ENCODE peak calls at places on chromosomes 13 and 19, in six cellular contexts. T, P, G, C, W and K are unnamed samples. For H3K36me3 and H3K27me3, the result is how much of the 10 kb centered on the place peaks cover.

GRCh38 chr19:44905437-44906160 is at the start of gene APOE:
- DNase-seq in T (no peak), P (no peak), W (peak), C (no peak), G (peak), K (no peak)

GRCh38 chr19:53553159-53553558 is 15.2 kb downstream of the ZNF331 start:
- DNase-seq in G (no peak), C (no peak), T (no peak), P (no peak), W (no peak), K (no peak)

GRCh38 chr13:79626924-79627323 is 146.0 kb downstream of the NDFIP2 start:
- DNase-seq in C (no peak), W (no peak), T (no peak), G (no peak), P (no peak), K (no peak)

GRCh38 chr19:10546817-10547216 is 3.1 kb downstream of the ATG4D start:
- DNase-seq in T (no peak), P (no peak), W (no peak), C (no peak), G (no peak), K (no peak)

GRCh38 chr13:25171170-25171516 is 945 bp downstream of the AMER2 start:
- DNase-seq in G (no peak), W (no peak), T (no peak), P (no peak), C (no peak), K (no peak)

GRCh38 chr19:44689290-44690130 is 9.4 kb upstream of the CEACAM16 start:
- DNase-seq in C (no peak), P (peak), G (peak), T (peak), W (peak), K (no peak)

GRCh38 chr13:108594153-108594552 is 35.3 kb upstream of the MYO16 start:
- DNase-seq in P (no peak), C (no peak), G (peak), T (no peak), W (peak), K (no peak)

GRCh38 chr13:51449018-51449417 is 3.8 kb downstream of the INTS6 start:
- DNase-seq in G (no peak), T (no peak), W (no peak), C (no peak), P (no peak), K (no peak)

GRCh38 chr13:49497272-49497671 is 1.5 kb downstream of the PHF11 start:
- DNase-seq in G (no peak), P (no peak), W (no peak), T (no peak), C (no peak), K (no peak)

GRCh38 chr13:72146816-72147215 is 279.8 kb upstream of the DACH1 start:
- DNase-seq in P (no peak), C (no peak), W (no peak), G (no peak), T (no peak), K (no peak)

GRCh38 chr19:29715695-29716581 is 877 bp upstream of the C19orf12 start:
- DNase-seq in T (no peak), W (no peak), P (no peak), C (no peak), G (no peak), K (no peak)

GRCh38 chr13:47033216-47033615 is 136.4 kb upstream of the HTR2A start:
- DNase-seq in G (no peak), W (no peak), T (no peak), P (no peak), C (no peak), K (no peak)

GRCh38 chr19:1270168-1270853 is 1.2 kb downstream of the CIRBP start:
- DNase-seq in P (no peak), G (no peak), T (peak), W (no peak), C (no peak), K (no peak)

GRCh38 chr19:16764793-16765433 is 45.3 kb downstream of the NWD1 start:
- DNase-seq in G (no peak), W (no peak), C (no peak), T (no peak), P (no peak), K (no peak)

GRCh38 chr19:49718511-49718910 is 27.6 kb downstream of the CPT1C start:
- DNase-seq in W (no peak), P (no peak), G (no peak), T (no peak), C (no peak), K (no peak)

GRCh38 chr13:31223640-31224039 is 23.9 kb downstream of the B3GLCT start:
- DNase-seq in T (no peak), C (no peak), G (no peak), P (no peak), W (no peak), K (no peak)

GRCh38 chr13:41825691-41826090 is 135.2 kb downstream of the VWA8 start:
- DNase-seq in T (no peak), G (no peak), W (no peak), P (no peak), C (no peak), K (no peak)

GRCh38 chr19:53900191-53900860 is 8.8 kb upstream of the CACNG7 start:
- DNase-seq in T (no peak), W (no peak), G (no peak), C (no peak), P (no peak), K (no peak)

GRCh38 chr19:1406496-1406817 is 929 bp upstream of the DAZAP1 start:
- DNase-seq in C (no peak), G (no peak), T (no peak), P (peak), W (no peak), K (no peak)

GRCh38 chr19:19866599-19867248 is 1.0 kb downstream of the ZNF253 start:
- DNase-seq in G (peak), T (no peak), C (no peak), P (peak), W (peak), K (no peak)

GRCh38 chr19:30069535-30070197 is 127.6 kb downstream of the URI1 start:
- DNase-seq in C (no peak), T (no peak), G (no peak), W (peak), P (no peak), K (peak)

GRCh38 chr13:110312669-110313031 is 5.6 kb downstream of the COL4A2 start:
- DNase-seq in G (no peak), W (no peak), C (peak), P (no peak), T (no peak), K (no peak)

GRCh38 chr13:26679945-26680516 is 80.6 kb downstream of the GPR12 start:
- DNase-seq in G (peak), C (no peak), W (peak), P (no peak), T (no peak), K (no peak)

GRCh38 chr13:75685239-75685697 is 49.1 kb downstream of the LMO7 start:
- DNase-seq in W (no peak), P (no peak), G (peak), C (peak), T (no peak), K (no peak)

GRCh38 chr19:8109890-8110662 is 39.3 kb downstream of the FBN3 start:
- DNase-seq in P (no peak), C (no peak), T (no peak), G (no peak), W (no peak), K (no peak)

GRCh38 chr13:37681295-37682032 is 82.9 kb upstream of the POSTN start:
- DNase-seq in C (peak), G (no peak), P (no peak), T (no peak), W (no peak), K (no peak)

GRCh38 chr13:23432589-23432988 is 913 bp downstream of the SACS start:
- DNase-seq in P (no peak), G (peak), C (no peak), T (no peak), W (no peak), K (no peak)

GRCh38 chr19:1009976-1010538 is 9.8 kb downstream of the GRIN3B start:
- DNase-seq in C (no peak), P (peak), T (no peak), W (no peak), G (no peak), K (no peak)

GRCh38 chr19:18443406-18443805 is 5.5 kb upstream of the ISYNA1 start:
- DNase-seq in W (no peak), G (no peak), T (no peak), C (no peak), P (no peak), K (no peak)
- H3K36me3 ChIP-seq in W (under half), G (under half), T (under half), C (under half), P (under half), K (under half)

DNA sequence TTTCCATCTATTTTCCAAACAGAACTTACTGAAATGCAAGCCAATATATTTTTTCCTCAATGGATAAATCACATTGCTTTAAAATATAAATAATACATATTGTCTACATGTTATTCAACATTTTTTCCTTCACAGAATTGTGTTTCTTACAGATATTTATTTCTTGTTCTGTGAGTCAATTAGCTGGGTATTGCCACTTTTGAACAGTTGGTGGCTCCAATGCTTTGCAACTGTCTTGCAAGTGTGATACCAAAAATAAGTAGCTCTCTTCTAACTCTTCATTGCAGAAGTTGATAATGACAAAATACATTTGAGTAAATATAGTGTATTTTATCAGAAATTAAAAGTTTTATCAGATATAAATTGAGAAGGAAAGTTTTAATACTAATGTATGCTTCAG is 17.1 kb upstream of the GPC5 start:
- DNase-seq in C (no peak), G (peak), P (no peak), T (no peak), W (peak), K (no peak)
- TF ChIP-seq CTCF in C (peak), G (peak), P (no peak), T (no peak), W (peak), K (no peak)

DNA sequence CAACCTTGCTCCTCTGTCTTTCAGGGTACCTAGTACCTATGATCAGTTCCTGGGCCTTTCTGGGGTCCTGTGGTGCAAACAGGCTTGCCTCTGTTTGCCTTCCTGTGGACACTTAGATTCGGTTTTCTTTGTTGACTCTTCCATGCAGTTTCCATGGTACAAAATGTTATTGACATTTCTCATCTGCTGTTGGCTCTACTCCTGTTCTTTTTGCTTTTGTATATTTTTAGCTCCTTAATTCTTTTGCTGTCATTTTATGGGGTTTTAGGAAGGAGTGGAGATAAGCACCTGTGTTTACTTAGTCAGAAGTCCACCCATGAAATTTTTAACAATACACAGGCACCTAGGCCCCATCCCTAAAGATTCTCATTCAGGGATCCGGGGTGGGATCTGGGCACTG is 20.5 kb upstream of the CNMD start:
- DNase-seq in G (no peak), T (no peak), W (no peak), C (no peak), P (no peak), K (no peak)
- H3K27me3 ChIP-seq in G (under half), T (under half), W (under half), C (under half), P (under half), K (under half)

GRCh38 chr19:2734589-2735288 is 5.1 kb downstream of the SLC39A3 start:
- DNase-seq in G (no peak), W (no peak), C (no peak), T (no peak), P (no peak), K (no peak)

GRCh38 chr19:2733930-2734588 is 5.8 kb downstream of the SLC39A3 start:
- DNase-seq in W (no peak), G (no peak), C (no peak), P (no peak), T (no peak), K (no peak)

GRCh38 chr19:2732883-2733282 is 6.9 kb downstream of the SLC39A3 start:
- DNase-seq in T (peak), P (no peak), W (no peak), G (no peak), C (no peak), K (no peak)

GRCh38 chr19:2736550-2737190 is 3.1 kb downstream of the SLC39A3 start:
- DNase-seq in P (no peak), W (no peak), T (no peak), C (no peak), G (no peak), K (no peak)

DNA sequence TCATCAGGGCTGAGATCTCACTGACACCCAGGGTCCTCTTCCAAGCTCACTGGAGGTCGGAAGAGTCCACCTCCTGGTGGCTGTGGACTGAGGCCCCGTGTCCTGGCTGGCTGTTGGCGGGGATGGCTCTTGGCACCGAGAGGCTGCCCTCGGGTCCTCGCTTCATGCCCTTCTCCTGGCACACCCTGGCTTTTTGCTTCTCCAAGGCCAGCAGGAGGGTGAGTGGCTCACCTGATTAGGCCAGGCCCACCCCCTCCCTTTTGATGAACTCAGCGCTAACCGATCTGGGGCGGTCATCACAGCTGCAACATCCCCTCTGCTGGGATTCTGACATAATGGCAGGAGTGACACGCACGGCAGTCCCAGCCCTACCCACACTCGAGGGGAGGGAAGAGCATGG is 4.4 kb downstream of the SLC39A3 start:
- DNase-seq in P (no peak), C (no peak), G (no peak), W (no peak), T (no peak), K (no peak)
- H3K36me3 ChIP-seq in P (under half), C (under half), G (under half), W (under half), T (under half), K (under half)

GRCh38 chr19:33086955-33087354 is 6.0 kb downstream of the GPATCH1 start:
- DNase-seq in T (no peak), W (no peak), C (no peak), G (no peak), P (no peak), K (no peak)

GRCh38 chr19:33075519-33075918 is 5.5 kb upstream of the GPATCH1 start:
- DNase-seq in C (no peak), P (no peak), W (no peak), G (no peak), T (no peak), K (no peak)

GRCh38 chr19:33085570-33086128 is 4.7 kb downstream of the GPATCH1 start:
- DNase-seq in C (no peak), G (no peak), T (no peak), W (no peak), P (no peak), K (no peak)

GRCh38 chr19:33080761-33081681 is at the start of gene GPATCH1:
- DNase-seq in P (peak), C (peak), W (peak), G (peak), T (peak), K (peak)
- TF ChIP-seq CTCF in P (no peak), C (no peak), W (no peak), G (no peak), T (no peak), K (no peak)